ENCODE peak calls at places on chromosomes 16 and 17, in four cellular contexts. W is endothelial cell of umbilical vein, N is K562, V is H1. U is an unnamed sample.
A peak's percentile ranks its signal among the peaks of the same experiment; 100 is the strongest.

GRCh38 chr17:4738136-4739121 is 1.2 kb upstream of the ZMYND15 start:
- DNase-seq in W (no peak), N (no peak), V (no peak), U (no peak)

GRCh38 chr17:69375229-69375628 is 39.3 kb upstream of the MAP2K6 start:
- DNase-seq in N (no peak), V (no peak), W (no peak), U (no peak)

GRCh38 chr17:19361975-19362292 is 589 bp downstream of the B9D1 start:
- DNase-seq in W (no peak), V (no peak), N (peak; percentile 23), U (no peak)

GRCh38 chr17:80790021-80790765 is 201.4 kb upstream of the CHMP6 start:
- DNase-seq in V (no peak), N (no peak), W (peak; percentile 76), U (no peak)

GRCh38 chr17:1709971-1710806 is at the start of gene TLCD2:
- DNase-seq in W (peak; percentile 62), V (no peak), N (peak; percentile 65), U (peak; percentile 36)

GRCh38 chr16:35598696-35599332 is 2139.4 kb downstream of the TP53TG3F start:
- DNase-seq in V (no peak), N (no peak), W (no peak), U (peak; percentile 57)

GRCh38 chr17:75130632-75131277 is 787 bp downstream of the NT5C start:
- DNase-seq in N (peak; percentile 67), V (no peak), W (peak; percentile 66), U (peak; percentile 69)

GRCh38 chr16:83888672-83889044 is 10.3 kb upstream of the MLYCD start:
- DNase-seq in W (no peak), V (no peak), N (peak; percentile 57), U (no peak)

GRCh38 chr16:21683184-21683583 is 19.4 kb downstream of the OTOA start:
- DNase-seq in W (no peak), V (no peak), N (no peak), U (no peak)

GRCh38 chr16:81755915-81756644 is 23.0 kb upstream of the PLCG2 start:
- DNase-seq in V (no peak), W (peak; percentile 78), N (no peak), U (no peak)

GRCh38 chr17:20961551-20961950 is 81.3 kb downstream of the USP22 start:
- DNase-seq in W (no peak), V (no peak), N (no peak), U (no peak)

GRCh38 chr17:38848939-38849563 is 4.5 kb downstream of the RPL23 start:
- DNase-seq in V (no peak), N (no peak), W (no peak), U (no peak)

GRCh38 chr16:9092282-9092962 is 978 bp downstream of the HAPSTR1 start:
- DNase-seq in W (peak; percentile 31), V (no peak), N (peak; percentile 66), U (no peak)

GRCh38 chr17:40283662-40284061 is 4.0 kb upstream of the CDC6 start:
- DNase-seq in V (no peak), W (peak; percentile 61), N (no peak), U (peak; percentile 87)

GRCh38 chr16:4290236-4290830 is 17.5 kb upstream of the TFAP4 start:
- DNase-seq in N (no peak), W (no peak), V (no peak), U (peak; percentile 88)

GRCh38 chr16:66844342-66845079 is at the start of gene CA7:
- DNase-seq in W (no peak), V (no peak), N (peak; percentile 61), U (no peak)

GRCh38 chr17:17567631-17568030 is 23.9 kb downstream of the PEMT start:
- DNase-seq in V (no peak), W (no peak), N (no peak), U (no peak)

GRCh38 chr16:68311316-68311620 is 449 bp downstream of the PRMT7 start:
- DNase-seq in W (no peak), V (no peak), N (no peak), U (no peak)

GRCh38 chr17:49495842-49496182 is 719 bp downstream of the NGFR start:
- DNase-seq in W (no peak), V (no peak), N (no peak), U (no peak)

GRCh38 chr17:49496183-49496865 is 1.2 kb downstream of the NGFR start:
- DNase-seq in W (peak; percentile 25), N (peak; percentile 83), V (no peak), U (no peak)

GRCh38 chr17:49496866-49497146 is 1.7 kb downstream of the NGFR start:
- DNase-seq in N (no peak), W (no peak), V (no peak), U (no peak)

GRCh38 chr17:49498037-49498615 is 3.0 kb downstream of the NGFR start:
- DNase-seq in N (no peak), V (no peak), W (no peak), U (no peak)

GRCh38 chr17:49497147-49498036 is 2.3 kb downstream of the NGFR start:
- DNase-seq in N (no peak), V (no peak), W (peak; percentile 6), U (no peak)
- H2AFZ ChIP-seq in N (no peak overlapping the region), V (no peak overlapping the region), W (no peak overlapping the region), U (no peak overlapping the region)

GRCh38 chr16:77190478-77191258 is at the start of gene MON1B:
- DNase-seq in N (peak; percentile 96), W (peak; percentile 99), V (peak; percentile 96), U (peak; percentile 98)
- TF ChIP-seq POLR2A in N (peak; percentile 90), W (peak; percentile 74), V (peak; percentile 84), U (no peak)

GRCh38 chr17:72747416-72747815 is 345.1 kb downstream of the SLC39A11 start:
- DNase-seq in N (no peak), W (no peak), V (no peak), U (no peak)

GRCh38 chr17:72737291-72737690 is 355.2 kb downstream of the SLC39A11 start:
- DNase-seq in W (no peak), V (no peak), N (no peak), U (no peak)

GRCh38 chr17:72745241-72745640 is 347.2 kb downstream of the SLC39A11 start:
- DNase-seq in W (no peak), N (no peak), V (no peak), U (no peak)

DNA sequence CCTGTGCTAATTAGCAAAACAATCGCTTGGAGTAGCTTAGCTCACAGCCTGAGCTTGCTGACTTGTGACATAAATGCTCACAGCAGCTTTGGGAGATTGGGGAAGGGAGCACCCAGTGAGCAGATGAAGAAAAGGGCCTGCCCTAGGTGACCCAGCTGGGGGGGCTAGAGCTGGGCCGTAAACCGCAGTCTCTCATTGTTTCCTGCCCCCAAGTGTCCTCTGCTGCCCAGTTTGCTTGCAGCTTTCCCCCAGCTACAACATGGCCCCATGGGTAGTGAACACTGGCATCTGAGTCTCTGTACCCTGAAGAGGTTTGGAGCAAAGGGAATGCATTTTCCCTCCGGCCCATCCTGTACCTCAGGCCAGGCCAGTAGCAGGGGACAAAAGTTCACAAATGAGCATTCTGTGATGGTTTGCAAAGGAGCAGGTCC is 349.4 kb downstream of the SLC39A11 start:
- DNase-seq in W (no peak), V (peak; percentile 7), N (no peak), U (no peak)
- TF ChIP-seq EZH2 in W (no peak), V (no peak), N (no peak), U (no peak)

GRCh38 chr16:20383106-20384029 is 21.2 kb downstream of the PDILT start:
- DNase-seq in W (peak; percentile 73), V (peak; percentile 67), N (peak; percentile 73), U (peak; percentile 71)

GRCh38 chr16:20380782-20381181 is 23.8 kb downstream of the PDILT start:
- DNase-seq in W (no peak), V (no peak), N (no peak), U (no peak)

GRCh38 chr16:20377181-20377580 is 24.7 kb upstream of the UMOD start:
- DNase-seq in N (no peak), V (no peak), W (no peak), U (no peak)

GRCh38 chr16:20385844-20386832 is 18.4 kb downstream of the PDILT start:
- DNase-seq in N (peak; percentile 76), V (peak; percentile 43), W (peak; percentile 40), U (peak; percentile 35)

DNA sequence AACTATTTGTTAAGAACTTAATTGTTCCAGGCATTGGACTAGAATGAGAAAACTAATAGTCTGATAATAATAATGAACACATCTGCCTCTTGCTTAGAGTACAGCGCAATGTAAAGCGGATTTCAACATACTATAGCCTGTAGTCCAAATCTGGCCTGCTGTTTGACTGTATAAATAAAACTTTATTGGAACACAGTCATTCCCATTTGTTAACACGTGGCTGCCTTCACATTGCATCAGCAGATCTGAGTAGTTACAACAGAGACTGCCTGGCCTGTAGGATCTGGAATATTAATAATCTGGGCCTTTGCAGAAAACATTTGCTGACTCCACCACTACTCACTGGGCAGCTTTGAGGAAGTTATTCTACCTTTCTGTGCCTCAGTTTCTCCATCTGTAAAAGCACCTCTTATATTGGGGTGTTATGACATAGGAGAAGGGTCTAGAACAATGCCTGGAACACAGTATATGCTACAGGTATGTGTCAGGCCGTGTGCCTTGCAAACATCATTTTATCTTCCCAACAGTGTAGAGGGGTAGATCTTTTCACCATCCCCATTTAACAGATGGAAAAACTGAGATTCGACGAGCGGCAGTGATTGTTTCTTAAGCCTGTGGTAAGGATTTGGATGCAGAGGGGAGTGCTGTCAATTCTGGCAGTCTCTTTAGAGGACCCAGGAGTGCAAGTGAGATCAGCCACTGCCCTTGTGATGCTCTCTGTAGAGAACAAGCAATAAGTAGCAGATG is 22.2 kb downstream of the PDILT start:
- DNase-seq in W (no peak), N (no peak), V (no peak), U (no peak)
- H2AFZ ChIP-seq in W (no peak overlapping the region), N (no peak overlapping the region), V (no peak overlapping the region), U (no peak overlapping the region)

DNA sequence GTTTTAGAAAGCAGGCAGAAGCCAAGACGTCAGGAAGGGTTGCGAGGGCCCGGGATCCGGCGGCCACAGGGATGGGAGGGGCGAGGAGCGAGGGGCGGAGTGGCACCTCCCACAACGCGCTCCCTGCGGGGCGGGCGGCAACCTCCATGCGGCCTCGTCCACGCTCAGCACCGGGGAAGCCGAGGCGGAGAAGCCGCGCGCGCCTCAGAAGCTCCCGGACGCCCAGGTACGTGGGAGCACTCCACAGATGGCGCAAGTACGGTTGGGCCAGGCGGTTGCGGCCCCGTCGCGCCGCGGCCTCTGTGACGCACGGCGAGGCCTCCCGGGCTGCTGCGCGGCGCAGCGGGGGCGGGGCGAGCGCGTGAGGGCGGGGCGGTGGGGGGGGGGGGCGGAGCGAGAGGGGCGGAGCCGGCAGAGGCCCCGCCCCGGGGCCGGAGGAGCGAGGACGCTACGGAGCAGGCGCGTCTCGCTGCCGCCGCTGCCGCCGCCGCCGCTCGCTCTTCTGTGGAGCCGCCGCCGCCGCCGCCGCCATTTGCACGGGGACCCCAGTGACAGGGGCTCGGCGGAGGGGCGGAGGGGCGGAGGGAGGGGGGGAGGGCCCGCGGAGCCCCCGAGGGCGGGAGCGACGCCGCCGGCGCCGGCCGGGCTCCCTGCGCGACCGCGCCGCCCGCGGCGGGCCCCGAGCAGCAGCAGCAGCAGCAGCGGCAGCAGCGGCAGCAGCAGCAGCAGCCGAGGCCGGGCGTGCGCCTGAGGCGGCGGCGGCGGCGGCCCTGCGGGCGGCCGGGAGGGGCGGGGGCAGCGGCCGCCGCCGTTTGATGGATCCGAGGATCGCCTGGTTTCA is at the start of gene TENT4B:
- DNase-seq in V (peak; percentile 34), N (peak; percentile 97), W (peak; percentile 87), U (peak; percentile 61)
- TF ChIP-seq POLR2A in V (peak; percentile 96), N (peak; percentile 95), W (peak; percentile 79), U (peak; percentile 51)

GRCh38 chr16:71425746-71426068 is 16.1 kb downstream of the TLE7 start:
- DNase-seq in W (no peak), N (no peak), V (no peak), U (no peak)
- TF ChIP-seq EZH2 in W (peak; percentile 13), N (no peak), V (no peak), U (no peak)